ENCODE peak calls at places on chromosomes 7 and 10, in ten cellular contexts. U is heart left ventricle, X is IMR-90, T is GM12892, G is breast epithelium, S is testis, C is adrenal gland, F is sigmoid colon, H is vagina, I is right lobe of liver. E is an unnamed sample.

GRCh38 chr10:14519785-14520184 is 189.1 kb upstream of the FRMD4A start:
- DNase-seq in F (no peak), X (no peak), U (no peak), H (no peak), G (no peak), S (no peak), I (no peak), C (no peak), T (no peak), E (no peak)

GRCh38 chr10:67868132-67868531 is 16.3 kb upstream of the SIRT1 start:
- DNase-seq in G (no peak), U (no peak), T (no peak), S (no peak), H (no peak), I (no peak), F (no peak), X (no peak), C (no peak), E (no peak)

GRCh38 chr7:106421181-106421762 is 136.5 kb upstream of the NAMPT start:
- DNase-seq in X (peak), C (peak), F (peak), S (peak), I (peak), U (peak), T (no peak), H (no peak), G (peak), E (no peak)

GRCh38 chr7:95586951-95587301 is 9.4 kb downstream of the PDK4 start:
- DNase-seq in C (no peak), H (no peak), G (no peak), I (no peak), F (no peak), T (no peak), S (no peak), X (no peak), U (no peak), E (no peak)

GRCh38 chr10:25808372-25808771 is 125.7 kb upstream of the MYO3A start:
- DNase-seq in U (no peak), S (no peak), T (no peak), I (no peak), X (no peak), H (no peak), F (no peak), G (no peak), C (no peak), E (no peak)

GRCh38 chr10:85600744-85601081 is 765.9 kb downstream of the GRID1 start:
- DNase-seq in C (no peak), X (no peak), S (no peak), U (no peak), G (no peak), T (no peak), F (no peak), H (peak), I (no peak), E (no peak)

GRCh38 chr10:75718996-75719395 is 287.6 kb downstream of the LRMDA start:
- DNase-seq in H (no peak), F (no peak), C (no peak), X (no peak), T (no peak), I (no peak), S (no peak), U (no peak), G (no peak), E (no peak)

GRCh38 chr7:33882950-33883349 is 22.4 kb upstream of the BMPER start:
- DNase-seq in H (no peak), U (no peak), X (no peak), G (no peak), F (no peak), C (no peak), S (no peak), I (no peak), T (no peak), E (no peak)

GRCh38 chr7:81267508-81267907 is 348.7 kb upstream of the SEMA3C start:
- DNase-seq in I (no peak), T (no peak), C (no peak), F (no peak), S (no peak), X (peak), H (no peak), U (no peak), G (no peak), E (no peak)

GRCh38 chr7:107170051-107170661 is 1.4 kb downstream of the HBP1 start:
- DNase-seq in H (no peak), X (no peak), C (no peak), G (no peak), F (no peak), U (no peak), T (no peak), S (no peak), I (no peak), E (peak)

GRCh38 chr10:133154411-133154810 is 5.6 kb upstream of the KNDC1 start:
- DNase-seq in G (no peak), I (no peak), T (no peak), S (no peak), H (no peak), C (no peak), F (no peak), U (no peak), X (no peak), E (no peak)

GRCh38 chr10:79322616-79323566 is 24.4 kb upstream of the PPIF start:
- DNase-seq in I (peak), S (peak), H (no peak), C (peak), U (peak), T (no peak), G (peak), F (peak), X (peak), E (no peak)

GRCh38 chr7:43481905-43482678 is 100.8 kb upstream of the STK17A start:
- DNase-seq in H (no peak), F (no peak), I (no peak), U (no peak), X (peak), S (no peak), T (no peak), G (no peak), C (no peak), E (no peak)

GRCh38 chr10:96512997-96513685 is 585 bp downstream of the TLL2 start:
- DNase-seq in F (no peak), U (no peak), H (no peak), S (peak), X (peak), G (no peak), C (no peak), I (no peak), T (peak), E (peak)

GRCh38 chr10:17415046-17415643 is 39.2 kb downstream of the ST8SIA6 start:
- DNase-seq in U (no peak), F (no peak), I (no peak), C (no peak), X (peak), S (no peak), H (no peak), T (no peak), G (no peak), E (no peak)

GRCh38 chr10:115963848-115964247 is 309.2 kb downstream of the GFRA1 start:
- DNase-seq in F (no peak), T (no peak), H (no peak), U (no peak), C (no peak), I (no peak), G (no peak), X (peak), S (no peak), E (no peak)

GRCh38 chr10:126357169-126357568 is 31.1 kb downstream of the ADAM12 start:
- DNase-seq in G (no peak), T (no peak), X (no peak), H (no peak), F (no peak), S (no peak), I (no peak), U (no peak), C (no peak), E (no peak)

GRCh38 chr10:4882704-4883078 is 56.7 kb downstream of the AKR1E2 start:
- DNase-seq in C (no peak), G (no peak), F (no peak), X (no peak), S (no peak), H (no peak), I (no peak), T (no peak), U (no peak), E (no peak)

GRCh38 chr10:75108684-75109458 is 2.6 kb upstream of the SAMD8 start:
- DNase-seq in G (no peak), C (no peak), U (no peak), H (no peak), F (no peak), X (no peak), S (peak), I (no peak), T (no peak), E (peak)

GRCh38 chr7:113256883-113257531 is 138.7 kb upstream of the SMIM30 start:
- DNase-seq in I (no peak), F (no peak), S (no peak), H (no peak), X (no peak), G (no peak), T (no peak), C (no peak), U (no peak), E (no peak)

GRCh38 chr7:157472311-157473050 is 135.7 kb downstream of the DNAJB6 start:
- DNase-seq in T (no peak), H (no peak), X (no peak), U (no peak), F (peak), C (peak), G (no peak), I (no peak), S (no peak), E (no peak)

GRCh38 chr10:102801496-102801895 is 35.7 kb downstream of the CYP17A1 start:
- DNase-seq in U (no peak), T (no peak), S (no peak), I (no peak), H (no peak), C (no peak), G (no peak), F (no peak), X (no peak), E (no peak)

GRCh38 chr10:111139567-111139966 is 62.7 kb downstream of the ADRA2A start:
- DNase-seq in I (no peak), C (peak), X (no peak), G (no peak), H (no peak), T (no peak), F (no peak), U (no peak), S (no peak), E (no peak)

DNA sequence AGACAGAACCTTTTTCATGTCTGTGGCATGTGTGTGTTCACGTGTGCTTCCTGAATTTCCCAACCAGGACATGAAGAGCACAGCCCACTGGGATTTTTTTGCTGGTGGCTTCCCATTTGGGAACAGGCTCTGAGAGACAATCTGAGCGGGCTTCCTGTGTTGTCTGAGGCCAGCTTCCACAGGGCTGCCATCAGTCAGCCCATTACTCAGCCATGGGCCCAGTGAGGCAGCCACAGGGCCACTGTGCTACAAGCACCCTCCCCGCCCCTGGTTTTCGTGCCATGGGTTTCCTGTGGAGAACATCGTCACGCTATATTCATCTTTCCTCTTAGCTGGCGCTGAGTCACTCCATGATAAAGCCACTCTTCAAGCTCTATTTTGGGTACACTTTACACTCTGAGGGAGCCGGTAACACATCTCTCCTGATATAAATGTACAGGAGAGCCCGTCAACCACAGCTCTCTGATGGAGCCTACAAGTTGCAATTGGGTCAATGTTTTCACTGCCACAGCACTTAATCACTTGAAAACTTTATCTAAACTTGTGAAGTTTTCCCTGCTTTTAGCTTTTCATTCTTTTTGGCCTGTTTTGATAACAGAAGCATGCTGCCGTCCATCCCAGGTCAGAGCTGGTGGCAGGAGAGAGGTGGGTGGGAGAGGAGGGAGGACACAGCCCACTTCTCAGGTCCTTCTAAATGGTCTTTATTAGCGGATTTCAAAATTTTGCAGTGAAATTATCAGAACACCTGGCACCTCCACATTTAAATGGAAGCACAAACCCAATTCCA is 96.9 kb downstream of the HIPK2 start:
- DNase-seq in T (no peak), H (no peak), U (peak), S (no peak), X (peak), C (peak), I (no peak), G (no peak), F (no peak), E (peak)
- TF ChIP-seq POLR2A in T (no peak), H (no peak), U (peak), S (no peak), X (peak), C (peak), I (no peak), G (no peak), F (no peak), E (peak)

DNA sequence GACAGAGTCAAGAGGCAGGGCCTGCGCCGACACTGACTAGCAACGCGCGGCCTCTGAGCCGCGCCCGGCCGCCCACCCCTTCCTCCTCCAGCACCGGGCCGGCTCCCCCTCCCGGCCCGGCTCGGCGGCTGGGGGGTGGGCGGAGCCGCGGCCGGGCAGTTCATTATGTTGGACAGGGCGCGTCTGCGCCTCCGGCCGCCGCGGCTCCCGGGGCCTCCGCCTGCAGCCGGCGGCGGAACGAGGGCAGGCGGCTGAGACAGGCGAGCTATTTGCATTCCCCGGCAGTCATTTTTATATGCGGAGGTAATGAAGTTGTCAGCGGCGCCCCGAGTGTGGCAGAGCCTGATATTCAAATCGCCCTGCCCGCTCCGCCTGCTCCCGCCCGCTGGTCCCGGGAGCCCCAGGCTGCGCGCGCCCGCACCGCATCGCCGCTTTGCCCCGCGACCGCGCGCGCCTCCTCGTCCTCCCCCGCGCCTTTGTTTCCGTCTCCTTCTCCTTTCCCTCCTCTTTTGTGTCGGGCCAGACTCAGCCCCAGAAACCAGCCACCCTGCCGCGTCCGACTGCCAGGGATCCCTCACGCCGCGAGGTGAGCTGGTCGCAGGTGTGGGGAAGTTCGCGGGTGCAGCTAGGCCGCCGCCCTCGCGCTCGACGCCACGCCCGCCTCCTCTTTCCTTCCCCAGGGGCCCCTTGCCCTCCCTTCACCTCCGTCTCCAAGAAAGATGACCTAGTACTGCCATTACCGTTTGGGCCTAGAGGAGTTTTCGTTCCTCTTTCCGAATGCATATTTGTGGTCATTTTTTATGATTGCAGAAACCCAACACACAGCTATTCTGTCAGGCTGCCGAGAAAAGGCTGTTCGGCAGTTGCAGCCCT is 107.0 kb downstream of the SNX10 start:
- DNase-seq in X (peak), I (peak), S (peak), H (no peak), T (peak), U (peak), C (peak), F (peak), G (peak), E (peak)
- TF ChIP-seq POLR2A in X (no peak), I (peak), S (no peak), H (no peak), T (peak), U (peak), C (peak), F (no peak), G (no peak), E (no peak)

DNA sequence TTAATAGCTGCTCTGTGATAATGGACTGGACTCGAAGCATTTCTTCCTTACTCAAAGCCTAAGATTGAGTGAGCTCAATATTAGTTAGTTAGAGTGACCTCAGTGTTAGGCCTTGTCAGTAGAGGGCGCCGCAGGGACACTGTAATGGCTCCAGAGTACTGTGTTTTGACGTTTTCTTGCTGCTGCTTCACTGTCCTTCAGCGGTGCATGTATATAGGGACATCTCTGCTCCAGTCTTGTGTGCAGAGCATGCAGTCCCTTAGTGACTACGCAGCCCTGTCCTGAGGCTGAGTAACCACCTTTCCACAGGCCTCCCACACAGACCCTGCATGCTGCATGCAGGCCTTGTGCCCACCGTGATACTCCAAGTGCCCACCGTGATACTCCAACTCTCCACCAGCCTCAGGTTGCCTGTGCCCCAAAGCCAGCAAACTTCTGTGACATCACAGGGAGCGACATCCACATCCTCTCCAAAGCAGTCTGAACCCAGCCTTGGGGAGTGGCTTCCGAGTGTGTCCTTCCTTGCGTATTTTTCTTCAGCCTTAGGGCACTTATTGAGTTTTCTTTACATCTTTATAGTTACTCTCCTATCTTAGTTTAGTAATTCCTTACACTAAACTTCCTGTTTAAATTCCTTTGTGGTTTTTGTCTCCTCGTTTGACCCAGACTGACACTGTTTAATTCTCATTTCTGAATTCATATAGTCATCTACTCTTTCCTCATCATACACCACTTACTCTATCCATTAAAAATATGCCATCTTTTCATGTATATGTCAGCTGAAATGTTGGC is 118.2 kb downstream of the JAZF1 start:
- DNase-seq in S (peak), C (peak), T (no peak), H (no peak), X (peak), I (peak), G (no peak), U (peak), F (peak), E (peak)
- TF ChIP-seq POLR2A in S (no peak), C (no peak), T (no peak), H (no peak), X (no peak), I (no peak), G (no peak), U (no peak), F (no peak), E (no peak)

DNA sequence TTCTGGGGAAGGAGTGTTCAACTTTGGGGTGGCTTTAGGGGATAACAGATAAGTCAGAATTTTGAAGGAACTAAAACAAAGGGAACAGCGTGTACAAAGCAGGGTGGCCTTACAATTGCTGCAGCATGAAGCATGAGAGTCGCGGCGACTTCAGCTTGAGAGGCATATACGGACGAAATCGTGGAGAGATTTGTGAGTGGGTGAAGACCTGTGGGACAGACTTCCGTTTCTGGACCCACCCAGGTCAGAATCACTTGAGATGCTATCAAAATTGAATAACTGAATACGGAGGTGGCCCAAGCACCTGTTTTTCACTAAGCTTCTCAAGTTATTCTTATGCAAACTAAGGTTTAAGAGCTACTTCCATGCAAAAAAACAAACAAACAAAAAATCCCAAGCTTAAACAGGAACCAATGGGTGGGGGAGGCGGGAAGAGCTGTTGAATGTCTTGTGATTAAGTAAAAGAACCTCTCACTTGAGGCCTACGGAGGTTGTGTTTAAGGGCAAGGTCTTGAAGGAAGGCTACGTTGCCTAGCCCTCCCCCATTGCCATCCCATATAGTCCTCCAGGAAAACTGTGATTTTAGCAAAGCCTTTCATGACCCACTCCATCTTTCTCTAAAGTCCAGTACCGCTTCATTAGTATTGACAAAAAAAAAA is 1.4 kb upstream of the TRIM24 start:
- DNase-seq in T (no peak), C (no peak), F (no peak), X (no peak), H (no peak), U (no peak), G (no peak), S (no peak), I (no peak), E (no peak)
- TF ChIP-seq POLR2A in T (no peak), C (no peak), F (no peak), X (no peak), H (no peak), U (no peak), G (no peak), S (no peak), I (no peak), E (no peak)

GRCh38 chr10:31133251-31133627 is 101.6 kb upstream of the ZNF438 start:
- DNase-seq in S (no peak), I (no peak), F (no peak), H (no peak), T (no peak), G (no peak), U (no peak), C (no peak), X (no peak), E (no peak)

GRCh38 chr10:31132681-31133239 is 101.1 kb upstream of the ZNF438 start:
- DNase-seq in F (no peak), T (no peak), G (no peak), X (no peak), C (no peak), S (no peak), I (no peak), U (no peak), H (no peak), E (no peak)

GRCh38 chr10:31134303-31134928 is 102.8 kb upstream of the ZNF438 start:
- DNase-seq in G (no peak), T (no peak), H (no peak), S (peak), X (peak), I (no peak), C (no peak), F (no peak), U (no peak), E (peak)

GRCh38 chr10:31136386-31136785 is 104.7 kb upstream of the ZNF438 start:
- DNase-seq in G (no peak), C (no peak), U (no peak), I (no peak), S (no peak), H (no peak), X (no peak), T (no peak), F (no peak), E (no peak)

GRCh38 chr10:31133628-31134302 is 102.1 kb upstream of the ZNF438 start:
- DNase-seq in F (peak), T (peak), U (peak), H (no peak), X (peak), G (peak), I (peak), S (peak), C (peak), E (peak)
- TF ChIP-seq POLR2A in F (peak), T (no peak), U (peak), H (no peak), X (peak), G (no peak), I (peak), S (no peak), C (peak), E (no peak)